ENCODE peak calls at places on chromosomes 5 and 9, in four cellular contexts. One of them, this sample, is unnamed.

GRCh38 chr5:84058561-84058960 is 326.1 kb downstream of the EDIL3 start:
- DNase-seq in esophagus muscularis mucosa: no peak
- DNase-seq in HFF-Myc: no peak
- DNase-seq in fibroblast of lung: no peak
- DNase-seq in this sample: no peak

GRCh38 chr9:20305457-20305856 is 316.8 kb downstream of the MLLT3 start:
- DNase-seq in HFF-Myc: no peak
- DNase-seq in esophagus muscularis mucosa: no peak
- DNase-seq in fibroblast of lung: no peak
- DNase-seq in this sample: no peak

GRCh38 chr5:92780057-92780456 is 801.0 kb downstream of the NR2F1-AS1 start:
- DNase-seq in HFF-Myc: no peak
- DNase-seq in esophagus muscularis mucosa: no peak
- DNase-seq in fibroblast of lung: no peak
- DNase-seq in this sample: no peak

GRCh38 chr5:37815913-37816312 is 23.9 kb downstream of the GDNF start:
- DNase-seq in fibroblast of lung: no peak
- DNase-seq in HFF-Myc: no peak
- DNase-seq in esophagus muscularis mucosa: no peak
- DNase-seq in this sample: no peak

GRCh38 chr5:91591076-91591475 is 208.0 kb upstream of the ARRDC3 start:
- DNase-seq in esophagus muscularis mucosa: no peak
- DNase-seq in fibroblast of lung: peak
- DNase-seq in HFF-Myc: peak
- DNase-seq in this sample: no peak

GRCh38 chr9:18297532-18297872 is 176.5 kb upstream of the ADAMTSL1 start:
- DNase-seq in esophagus muscularis mucosa: no peak
- DNase-seq in fibroblast of lung: no peak
- DNase-seq in HFF-Myc: peak
- DNase-seq in this sample: no peak

GRCh38 chr5:30846171-30846570 is 347.3 kb upstream of the CDH6 start:
- DNase-seq in HFF-Myc: no peak
- DNase-seq in esophagus muscularis mucosa: no peak
- DNase-seq in fibroblast of lung: peak
- DNase-seq in this sample: no peak

GRCh38 chr9:18825775-18826174 is 207.2 kb downstream of the SAXO1 start:
- DNase-seq in esophagus muscularis mucosa: no peak
- DNase-seq in fibroblast of lung: no peak
- DNase-seq in HFF-Myc: no peak
- DNase-seq in this sample: no peak

GRCh38 chr9:18826248-18826647 is 206.8 kb downstream of the SAXO1 start:
- DNase-seq in HFF-Myc: no peak
- DNase-seq in fibroblast of lung: no peak
- DNase-seq in esophagus muscularis mucosa: no peak
- DNase-seq in this sample: no peak

GRCh38 chr9:136327313-136327971 is at the start of gene GPSM1:
- DNase-seq in fibroblast of lung: peak
- DNase-seq in esophagus muscularis mucosa: no peak
- DNase-seq in HFF-Myc: no peak
- DNase-seq in this sample: no peak

GRCh38 chr5:172364773-172365172 is 81.2 kb upstream of the UBTD2 start:
- DNase-seq in fibroblast of lung: no peak
- DNase-seq in HFF-Myc: no peak
- DNase-seq in esophagus muscularis mucosa: no peak
- DNase-seq in this sample: no peak

GRCh38 chr9:113410207-113411158 is at the start of the genes C9orf43 and POLE3:
- DNase-seq in HFF-Myc: peak
- DNase-seq in esophagus muscularis mucosa: peak
- DNase-seq in fibroblast of lung: peak
- DNase-seq in this sample: peak

GRCh38 chr9:6549106-6549505 is 96.4 kb downstream of the GLDC start:
- DNase-seq in HFF-Myc: no peak
- DNase-seq in esophagus muscularis mucosa: no peak
- DNase-seq in fibroblast of lung: peak
- DNase-seq in this sample: no peak

GRCh38 chr5:133599600-133599999 is 12.7 kb downstream of the FSTL4 start:
- DNase-seq in fibroblast of lung: no peak
- DNase-seq in HFF-Myc: no peak
- DNase-seq in esophagus muscularis mucosa: no peak
- DNase-seq in this sample: no peak

GRCh38 chr9:23938908-23939307 is 112.9 kb upstream of the ELAVL2 start:
- DNase-seq in HFF-Myc: no peak
- DNase-seq in esophagus muscularis mucosa: no peak
- DNase-seq in fibroblast of lung: no peak
- DNase-seq in this sample: no peak

GRCh38 chr9:123834218-123834906 is 95.6 kb downstream of the DENND1A start:
- DNase-seq in fibroblast of lung: peak
- DNase-seq in esophagus muscularis mucosa: no peak
- DNase-seq in HFF-Myc: no peak
- DNase-seq in this sample: peak

GRCh38 chr9:36320457-36320856 is 62.2 kb upstream of the GNE start:
- DNase-seq in HFF-Myc: no peak
- DNase-seq in esophagus muscularis mucosa: no peak
- DNase-seq in fibroblast of lung: no peak
- DNase-seq in this sample: no peak

GRCh38 chr9:38064842-38065368 is 4.1 kb downstream of the SHB start:
- DNase-seq in fibroblast of lung: no peak
- DNase-seq in esophagus muscularis mucosa: no peak
- DNase-seq in HFF-Myc: no peak
- DNase-seq in this sample: no peak

GRCh38 chr9:38066167-38066906 is 2.7 kb downstream of the SHB start:
- DNase-seq in HFF-Myc: no peak
- DNase-seq in fibroblast of lung: no peak
- DNase-seq in esophagus muscularis mucosa: no peak
- DNase-seq in this sample: no peak

GRCh38 chr9:38067611-38067891 is 1.5 kb downstream of the SHB start:
- DNase-seq in fibroblast of lung: no peak
- DNase-seq in HFF-Myc: no peak
- DNase-seq in esophagus muscularis mucosa: no peak
- DNase-seq in this sample: no peak

GRCh38 chr9:38066907-38067610 is 2.0 kb downstream of the SHB start:
- DNase-seq in HFF-Myc: no peak
- DNase-seq in fibroblast of lung: peak
- DNase-seq in esophagus muscularis mucosa: peak
- DNase-seq in this sample: no peak

DNA sequence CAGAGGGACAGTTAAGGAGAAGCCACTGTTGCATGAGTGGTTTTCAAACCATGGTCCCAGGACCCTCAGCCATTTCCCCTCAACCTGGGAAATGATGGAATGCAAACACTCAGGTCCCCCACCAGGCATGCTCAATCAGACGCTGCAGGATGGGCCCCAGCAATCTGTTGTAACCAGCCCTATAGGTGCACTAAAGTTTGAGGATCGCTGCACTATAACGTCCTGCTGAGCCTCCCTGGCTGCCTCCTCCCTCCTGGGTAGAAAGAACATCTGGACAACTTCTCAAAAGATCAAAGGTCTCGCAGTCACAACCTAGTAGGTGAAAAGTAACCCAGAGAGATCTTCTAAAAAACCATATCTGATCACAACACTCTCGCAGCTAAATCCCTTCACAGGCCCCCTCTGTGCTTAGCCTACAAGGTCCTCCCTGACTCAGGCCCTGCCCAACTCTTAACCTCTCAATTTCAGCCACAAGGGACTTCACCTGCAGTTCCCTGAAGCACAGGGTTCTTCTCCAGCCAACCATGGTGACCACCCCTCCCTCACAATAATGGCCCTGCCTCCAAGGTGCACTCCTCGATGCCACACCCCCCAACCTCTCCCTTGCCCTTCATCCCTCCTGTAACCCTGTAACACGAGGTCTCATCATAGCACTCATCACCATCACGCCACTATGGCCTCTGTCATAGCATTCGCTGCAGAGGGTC is 3.5 kb downstream of the SHB start:
- DNase-seq in HFF-Myc: no peak
- DNase-seq in esophagus muscularis mucosa: no peak
- DNase-seq in fibroblast of lung: no peak
- DNase-seq in this sample: no peak
- H3K4me3 ChIP-seq in HFF-Myc: peak
- H3K4me3 ChIP-seq in esophagus muscularis mucosa: peak
- H3K4me3 ChIP-seq in fibroblast of lung: peak
- H3K4me3 ChIP-seq in this sample: peak

GRCh38 chr5:10567781-10568321 is 4.0 kb downstream of the ANKRD33B start:
- DNase-seq in esophagus muscularis mucosa: no peak
- DNase-seq in fibroblast of lung: peak
- DNase-seq in HFF-Myc: no peak
- DNase-seq in this sample: no peak

GRCh38 chr5:10565785-10566506 is 2.1 kb downstream of the ANKRD33B start:
- DNase-seq in HFF-Myc: no peak
- DNase-seq in esophagus muscularis mucosa: no peak
- DNase-seq in fibroblast of lung: no peak
- DNase-seq in this sample: no peak

GRCh38 chr5:10564838-10565784 is 1.2 kb downstream of the ANKRD33B start:
- DNase-seq in esophagus muscularis mucosa: no peak
- DNase-seq in HFF-Myc: no peak
- DNase-seq in fibroblast of lung: peak
- DNase-seq in this sample: no peak

GRCh38 chr5:10566556-10567068 is 2.7 kb downstream of the ANKRD33B start:
- DNase-seq in esophagus muscularis mucosa: no peak
- DNase-seq in HFF-Myc: no peak
- DNase-seq in fibroblast of lung: no peak
- DNase-seq in this sample: no peak

GRCh38 chr5:10567181-10567591 is 3.3 kb downstream of the ANKRD33B start:
- DNase-seq in HFF-Myc: no peak
- DNase-seq in esophagus muscularis mucosa: no peak
- DNase-seq in fibroblast of lung: peak
- DNase-seq in this sample: no peak
- H3K4me3 ChIP-seq in HFF-Myc: no peak
- H3K4me3 ChIP-seq in esophagus muscularis mucosa: peak
- H3K4me3 ChIP-seq in fibroblast of lung: peak
- H3K4me3 ChIP-seq in this sample: peak

DNA sequence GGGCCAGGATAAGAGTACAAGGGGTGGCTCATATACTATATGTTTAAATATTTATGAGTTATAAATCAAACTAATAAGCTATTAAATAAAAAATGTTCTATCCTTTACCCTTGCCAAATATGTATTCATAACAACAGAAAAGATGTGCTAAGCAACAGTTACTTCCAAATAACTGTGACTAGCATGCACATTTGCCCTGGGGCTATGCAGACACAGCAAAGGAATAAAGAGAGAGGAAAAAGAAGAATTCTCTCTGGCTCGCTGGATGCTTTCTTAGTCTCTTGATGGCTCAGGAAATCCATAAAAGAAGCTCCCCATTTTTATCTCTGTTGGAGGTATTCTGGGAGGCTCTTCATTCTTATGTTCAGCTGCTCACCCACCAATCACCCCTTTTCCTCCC is 182.4 kb upstream of the ATP10B start:
- DNase-seq in fibroblast of lung: no peak
- DNase-seq in HFF-Myc: no peak
- DNase-seq in esophagus muscularis mucosa: no peak
- DNase-seq in this sample: no peak
- H3K4me3 ChIP-seq in fibroblast of lung: no peak
- H3K4me3 ChIP-seq in HFF-Myc: no peak
- H3K4me3 ChIP-seq in esophagus muscularis mucosa: no peak
- H3K4me3 ChIP-seq in this sample: no peak

GRCh38 chr5:54224083-54224836 is 86.1 kb downstream of the ARL15 start:
- DNase-seq in esophagus muscularis mucosa: no peak
- DNase-seq in fibroblast of lung: no peak
- DNase-seq in HFF-Myc: no peak
- DNase-seq in this sample: no peak

GRCh38 chr5:54217826-54218503 is 92.4 kb downstream of the ARL15 start:
- DNase-seq in esophagus muscularis mucosa: peak
- DNase-seq in HFF-Myc: peak
- DNase-seq in fibroblast of lung: peak
- DNase-seq in this sample: peak

GRCh38 chr5:54221096-54221495 is 89.3 kb downstream of the ARL15 start:
- DNase-seq in fibroblast of lung: no peak
- DNase-seq in esophagus muscularis mucosa: no peak
- DNase-seq in HFF-Myc: no peak
- DNase-seq in this sample: no peak

GRCh38 chr5:54222336-54222735 is 88.0 kb downstream of the ARL15 start:
- DNase-seq in HFF-Myc: no peak
- DNase-seq in esophagus muscularis mucosa: no peak
- DNase-seq in fibroblast of lung: no peak
- DNase-seq in this sample: no peak

DNA sequence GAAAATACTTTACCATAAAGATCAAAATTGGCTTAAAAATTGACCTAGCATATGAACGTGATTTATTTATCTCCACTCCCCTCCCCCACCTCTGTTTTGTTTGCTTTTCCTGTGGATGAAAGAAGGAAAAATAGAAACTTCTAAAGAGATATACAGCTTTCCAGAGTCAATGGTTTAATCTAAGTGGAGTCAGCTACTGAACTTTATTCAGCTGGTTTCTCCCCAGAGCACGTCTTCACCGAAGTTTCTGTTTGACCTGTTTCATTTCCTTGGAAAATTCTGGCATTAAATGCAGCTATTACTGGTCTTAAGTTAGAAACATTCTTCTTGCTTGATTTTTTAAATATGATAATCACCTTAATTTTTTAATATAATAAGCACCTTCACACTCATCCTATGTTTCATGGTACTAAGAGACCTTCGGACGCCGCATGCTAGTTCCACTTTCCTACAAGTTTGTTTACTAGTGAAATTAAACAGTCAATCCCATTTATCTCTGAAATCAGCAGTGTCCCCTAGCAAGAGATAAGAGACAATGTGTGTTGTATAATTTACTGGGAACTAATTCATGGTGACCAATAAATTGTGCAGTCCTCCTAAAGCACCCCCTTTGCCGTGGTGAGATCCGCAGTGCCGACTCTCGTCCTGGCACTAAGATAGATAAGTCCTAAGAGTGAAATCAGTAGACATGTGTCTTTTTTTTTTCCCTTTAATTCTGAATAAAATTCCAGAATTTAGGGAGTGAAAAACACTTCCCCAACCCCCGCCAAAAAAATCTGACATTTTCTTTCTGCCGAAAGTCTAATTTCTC is 89.9 kb downstream of the ARL15 start:
- DNase-seq in HFF-Myc: no peak
- DNase-seq in fibroblast of lung: no peak
- DNase-seq in esophagus muscularis mucosa: no peak
- DNase-seq in this sample: no peak
- H3K4me3 ChIP-seq in HFF-Myc: no peak
- H3K4me3 ChIP-seq in fibroblast of lung: peak
- H3K4me3 ChIP-seq in esophagus muscularis mucosa: no peak
- H3K4me3 ChIP-seq in this sample: no peak

DNA sequence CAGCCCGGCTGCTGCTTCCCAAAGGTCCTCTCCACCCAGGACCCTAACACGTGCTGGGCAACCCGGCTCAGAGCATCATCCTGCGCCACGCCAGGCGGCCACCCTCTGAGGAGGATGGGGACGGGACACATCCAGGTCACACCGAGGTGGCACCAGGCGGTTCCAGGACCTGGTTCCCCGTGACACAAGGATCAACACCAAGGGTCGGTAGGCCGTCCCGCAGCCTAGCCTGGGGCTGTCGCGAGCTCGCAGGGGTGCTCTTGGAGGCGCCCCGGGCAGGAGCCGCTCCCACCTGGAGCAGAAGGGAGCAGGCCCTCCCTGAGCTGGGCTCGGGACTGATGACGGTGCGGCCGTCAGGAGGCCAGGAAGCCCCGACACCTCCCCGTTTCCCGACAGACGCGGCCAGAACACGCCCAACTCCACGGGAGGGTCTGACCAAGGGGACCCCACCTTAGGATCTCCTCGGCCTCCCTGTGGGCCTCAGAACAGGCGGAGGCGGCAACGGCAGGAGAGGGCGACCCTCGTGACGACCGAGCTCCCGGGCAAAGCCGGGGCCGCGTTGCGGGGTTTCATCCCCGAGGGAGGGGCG is 6.3 kb downstream of the EXD3 start:
- DNase-seq in esophagus muscularis mucosa: no peak
- DNase-seq in fibroblast of lung: no peak
- DNase-seq in HFF-Myc: no peak
- DNase-seq in this sample: no peak
- H3K4me3 ChIP-seq in esophagus muscularis mucosa: peak
- H3K4me3 ChIP-seq in fibroblast of lung: no peak
- H3K4me3 ChIP-seq in HFF-Myc: no peak
- H3K4me3 ChIP-seq in this sample: no peak

This sample was measured in astrocyte of the cerebellum.